ENCODE peak calls at places on chromosomes 4 and X, in four cellular contexts. A, M, J and H are unnamed samples.

GRCh38 chr4:99540287-99540939 is 23.4 kb downstream of the TRMT10A start:
- DNase-seq in A (no peak), M (no peak), J (no peak), H (no peak)

GRCh38 chr4:71020611-71021010 is 27.2 kb downstream of the DCK start:
- DNase-seq in A (no peak), M (no peak), J (no peak), H (no peak)

GRCh38 chr4:10733486-10733885 is 48.9 kb upstream of the CLNK start:
- DNase-seq in A (no peak), M (no peak), J (no peak), H (no peak)

GRCh38 chr4:116849620-116850019 is 235.8 kb downstream of the TRAM1L1 start:
- DNase-seq in A (no peak), M (no peak), J (no peak), H (no peak)

GRCh38 chr4:111639876-111640275 is 505.4 kb upstream of the FAM241A start:
- DNase-seq in A (peak), M (no peak), J (no peak), H (no peak)

GRCh38 chr4:85748654-85749053 is 273.7 kb downstream of the ARHGAP24 start:
- DNase-seq in A (no peak), M (no peak), J (no peak), H (no peak)

GRCh38 chr4:25769251-25769650 is 93.5 kb downstream of the SEL1L3 start:
- DNase-seq in A (no peak), M (no peak), J (no peak), H (no peak)

GRCh38 chr4:153771058-153771457 is 11.2 kb upstream of the RNF175 start:
- DNase-seq in A (no peak), M (no peak), J (no peak), H (no peak)

GRCh38 chr4:179662522-179662921 is 2220.3 kb upstream of the AGA start:
- DNase-seq in A (no peak), M (no peak), J (no peak), H (no peak)

GRCh38 chr4:28966982-28967381 is 1753.2 kb upstream of the PCDH7 start:
- DNase-seq in A (no peak), M (no peak), J (no peak), H (no peak)

GRCh38 chrX:2484721-2485459 is 15.9 kb downstream of the DHRSX start:
- DNase-seq in A (peak), M (no peak), J (no peak), H (no peak)

GRCh38 chr4:114598191-114599121 is at the start of gene UGT8:
- DNase-seq in A (peak), M (peak), J (peak), H (no peak)

GRCh38 chr4:7868430-7868775 is 71.3 kb downstream of the AFAP1 start:
- DNase-seq in A (no peak), M (no peak), J (no peak), H (no peak)

GRCh38 chr4:145545538-145546224 is 64.0 kb downstream of the SMAD1 start:
- DNase-seq in A (peak), M (no peak), J (no peak), H (no peak)

GRCh38 chrX:155027509-155028066 is 944 bp downstream of the FUNDC2 start:
- DNase-seq in A (peak), M (no peak), J (no peak), H (no peak)

GRCh38 chrX:87727615-87728014 is 210.0 kb downstream of the KLHL4 start:
- DNase-seq in A (no peak), M (no peak), J (no peak), H (no peak)

GRCh38 chrX:153885968-153886903 is at the start of gene L1CAM:
- DNase-seq in A (no peak), M (no peak), J (no peak), H (no peak)

GRCh38 chr4:1336079-1336478 is 10.9 kb upstream of the UVSSA start:
- DNase-seq in A (peak), M (no peak), J (no peak), H (no peak)

GRCh38 chr4:67885727-67886126 is 1.9 kb upstream of the TMPRSS11D start:
- DNase-seq in A (peak), M (no peak), J (no peak), H (no peak)

GRCh38 chrX:118751950-118752783 is 24.8 kb downstream of the IL13RA1 start:
- DNase-seq in A (no peak), M (no peak), J (no peak), H (peak)

GRCh38 chrX:136251042-136251991 is at the start of gene MAP7D3:
- DNase-seq in A (peak), M (peak), J (peak), H (no peak)

GRCh38 chrX:77899081-77899828 is at the start of gene COX7B:
- DNase-seq in A (peak), M (peak), J (no peak), H (peak)

GRCh38 chrX:132488819-132489255 is at the start of gene MBNL3:
- DNase-seq in A (peak), M (peak), J (peak), H (no peak)

GRCh38 chrX:136747003-136747986 is 33.4 kb downstream of the ARHGEF6 start:
- DNase-seq in A (no peak), M (no peak), J (no peak), H (no peak)

GRCh38 chrX:30888526-30889146 is 418 bp downstream of the TAB3 start:
- DNase-seq in A (no peak), M (no peak), J (no peak), H (no peak)

GRCh38 chr4:1556541-1557220 is 127.4 kb downstream of the FAM53A start:
- DNase-seq in A (no peak), M (no peak), J (peak), H (no peak)

GRCh38 chrX:123920065-123920785 is 41.3 kb upstream of the STAG2 start:
- DNase-seq in A (peak), M (no peak), J (no peak), H (no peak)

GRCh38 chr4:189202182-189202868 is 738.3 kb upstream of the FRG1 start:
- DNase-seq in A (peak), M (no peak), J (peak), H (no peak)

GRCh38 chr4:163486321-163486720 is 8.2 kb upstream of the TMA16 start:
- DNase-seq in A (no peak), M (no peak), J (no peak), H (no peak)

GRCh38 chr4:163482197-163482596 is 8.6 kb upstream of the TKTL2 start:
- DNase-seq in A (no peak), M (no peak), J (no peak), H (peak)

GRCh38 chr4:163489929-163490328 is 4.6 kb upstream of the TMA16 start:
- DNase-seq in A (no peak), M (no peak), J (no peak), H (no peak)

GRCh38 chr4:163484906-163485305 is 9.6 kb upstream of the TMA16 start:
- DNase-seq in A (peak), M (peak), J (no peak), H (peak)
- TF ChIP-seq CTCF in A (peak), M (peak), J (peak), H (peak)

DNA sequence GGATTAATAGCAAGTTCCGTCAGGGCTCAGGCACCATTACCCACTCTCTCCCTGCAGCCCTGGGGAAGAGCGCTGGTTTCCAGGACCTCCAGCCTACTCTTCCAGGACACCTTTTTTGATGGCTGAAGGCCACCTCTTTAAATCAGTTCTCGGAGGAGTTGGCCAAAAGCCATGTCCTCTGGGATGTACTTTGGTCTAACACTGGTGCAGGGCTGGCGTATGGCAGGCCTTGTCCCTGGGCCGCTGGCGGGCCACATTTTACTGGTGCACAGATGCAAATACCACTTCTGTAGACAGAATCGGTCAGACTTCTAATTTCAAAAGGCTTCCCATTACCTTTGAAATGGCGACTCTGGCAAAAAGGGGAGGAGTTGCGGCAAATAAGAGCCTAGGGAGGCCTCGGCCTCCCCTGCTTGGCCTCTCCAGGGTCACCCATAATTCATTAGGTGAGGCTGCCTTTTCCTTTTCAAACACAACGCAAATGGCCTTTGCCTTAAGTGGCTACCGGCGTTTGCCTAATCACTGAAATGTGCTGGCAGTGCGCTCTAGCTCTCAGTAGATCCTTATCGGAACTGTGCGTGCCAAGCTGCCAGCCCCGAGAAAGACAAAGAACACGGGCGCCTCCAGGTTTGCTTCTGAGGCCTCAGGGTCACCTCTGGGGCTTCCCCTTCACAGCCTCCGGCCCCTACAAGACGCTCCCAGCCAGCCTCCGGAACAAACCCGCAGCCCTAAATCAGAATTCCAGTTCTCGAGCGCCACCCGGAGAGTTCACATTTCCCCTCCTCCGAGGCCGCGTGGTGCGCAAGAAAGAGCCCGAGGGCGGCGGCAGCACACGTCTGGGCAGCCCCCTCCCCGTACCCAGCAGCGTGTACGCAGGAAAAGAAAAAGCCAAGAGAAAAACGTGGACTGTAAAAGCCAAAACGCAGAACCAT is 76.2 kb upstream of the BCOR start:
- DNase-seq in A (no peak), M (peak), J (peak), H (no peak)
- H3K4me3 ChIP-seq in A (peak), M (peak), J (peak), H (peak)

GRCh38 chrX:142804085-142804484 is 221.6 kb upstream of the SPANXN4 start:
- DNase-seq in A (no peak), M (no peak), J (no peak), H (no peak)
- TF ChIP-seq CTCF in A (no peak), M (no peak), J (no peak), H (peak)

GRCh38 chr4:127623755-127624087 is 9.0 kb upstream of the INTU start:
- DNase-seq in A (peak), M (no peak), J (peak), H (no peak)
- H3K4me3 ChIP-seq in A (peak), M (peak), J (peak), H (no peak)

GRCh38 chr4:165700855-165701254 is 172.2 kb upstream of the TLL1 start:
- DNase-seq in A (no peak), M (no peak), J (no peak), H (no peak)
- TF ChIP-seq CTCF in A (no peak), M (no peak), J (no peak), H (peak)